ENCODE peak calls at places on chromosomes 1 and 21, in five cellular contexts. Z is mesenchymal stem cell, N is trophoblast cell, X is neuronal stem cell, R is H9. K is an unnamed sample.

GRCh38 chr1:154489863-154490262 is 12.2 kb upstream of the TDRD10 start:
- DNase-seq in Z (no peak), N (no peak), X (no peak), R (no peak), K (no peak)

GRCh38 chr21:39263372-39263771 is 50.1 kb downstream of the BRWD1 start:
- DNase-seq in Z (peak; percentile 44), N (no peak), X (no peak), R (no peak), K (no peak)

GRCh38 chr21:41751621-41752020 is 15.2 kb downstream of the RIPK4 start:
- DNase-seq in Z (no peak), N (no peak), X (no peak), R (no peak), K (no peak)

GRCh38 chr1:29096255-29096896 is 27.3 kb downstream of the TMEM200B start:
- DNase-seq in Z (no peak), N (peak; percentile 10), X (no peak), R (no peak), K (no peak)

GRCh38 chr1:8702121-8702520 is 115.3 kb downstream of the RERE start:
- DNase-seq in Z (peak; percentile 54), N (peak; percentile 87), X (no peak), R (peak; percentile 51), K (no peak)

GRCh38 chr1:54774820-54775498 is 10.6 kb upstream of the PARS2 start:
- DNase-seq in Z (peak; percentile 46), N (no peak), X (peak; percentile 31), R (peak; percentile 92), K (peak; percentile 89)

GRCh38 chr1:43199093-43199726 is 27.1 kb downstream of the CFAP57 start:
- DNase-seq in Z (no peak), N (no peak), X (no peak), R (no peak), K (no peak)

GRCh38 chr1:171257207-171258052 is 9.1 kb downstream of the FMO1 start:
- DNase-seq in Z (no peak), N (no peak), X (no peak), R (no peak), K (no peak)

GRCh38 chr1:150552692-150553278 is 3.6 kb downstream of the ADAMTSL4 start:
- DNase-seq in Z (no peak), N (no peak), X (no peak), R (peak; percentile 22), K (no peak)

GRCh38 chr1:227923353-227924167 is 24.2 kb downstream of the WNT9A start:
- DNase-seq in Z (no peak), N (no peak), X (no peak), R (no peak), K (no peak)

GRCh38 chr1:88462481-88463261 is 221.4 kb upstream of the PKN2 start:
- DNase-seq in Z (peak; percentile 28), N (peak; percentile 57), X (peak; percentile 50), R (peak; percentile 60), K (peak; percentile 74)

GRCh38 chr1:100036718-100037664 is 67.2 kb downstream of the SLC35A3 start:
- DNase-seq in Z (peak; percentile 79), N (peak; percentile 84), X (no peak), R (no peak), K (no peak)

GRCh38 chr21:44991538-44992483 is 52.0 kb downstream of the SLX9 start:
- DNase-seq in Z (peak; percentile 63), N (no peak), X (no peak), R (no peak), K (no peak)

GRCh38 chr1:150259758-150260669 is 2.4 kb downstream of the CA14 start:
- DNase-seq in Z (peak; percentile 42), N (peak; percentile 40), X (peak; percentile 73), R (peak; percentile 91), K (peak; percentile 81)

GRCh38 chr1:182069028-182069466 is 7.5 kb upstream of the ZNF648 start:
- DNase-seq in Z (peak; percentile 3), N (peak; percentile 78), X (peak; percentile 64), R (peak; percentile 91), K (peak; percentile 75)

GRCh38 chr1:208344202-208344601 is 100.0 kb upstream of the PLXNA2 start:
- DNase-seq in Z (no peak), N (no peak), X (no peak), R (no peak), K (no peak)

GRCh38 chr1:212731630-212732029 is 32.0 kb upstream of the BATF3 start:
- DNase-seq in Z (no peak), N (no peak), X (no peak), R (no peak), K (no peak)

GRCh38 chr1:173301507-173301906 is 94.4 kb upstream of the TNFSF4 start:
- DNase-seq in Z (peak; percentile 28), N (no peak), X (no peak), R (no peak), K (no peak)

GRCh38 chr1:114286179-114286578 is 132.5 kb upstream of the SYT6 start:
- DNase-seq in Z (no peak), N (no peak), X (no peak), R (no peak), K (no peak)

GRCh38 chr1:46445773-46446256 is 43.8 kb upstream of the DMBX1 start:
- DNase-seq in Z (no peak), N (no peak), X (no peak), R (no peak), K (no peak)

GRCh38 chr1:92274939-92275338 is 23.8 kb downstream of the GLMN start:
- DNase-seq in Z (peak; percentile 25), N (no peak), X (no peak), R (no peak), K (no peak)

GRCh38 chr21:45529785-45530422 is 12.3 kb downstream of the SLC19A1 start:
- DNase-seq in Z (no peak), N (no peak), X (no peak), R (no peak), K (peak; percentile 19)

GRCh38 chr1:238530209-238530851 is 639.6 kb upstream of the ZP4 start:
- DNase-seq in Z (no peak), N (no peak), X (no peak), R (no peak), K (no peak)

GRCh38 chr21:40047993-40048730 is 180.9 kb downstream of the PCP4 start:
- DNase-seq in Z (no peak), N (peak; percentile 71), X (no peak), R (no peak), K (no peak)

GRCh38 chr1:27296773-27297214 is 25.2 kb upstream of the TMEM222 start:
- DNase-seq in Z (peak; percentile 68), N (peak; percentile 85), X (peak; percentile 61), R (peak; percentile 75), K (no peak)

GRCh38 chr1:23865543-23865930 is 2.6 kb downstream of the FUCA1 start:
- DNase-seq in Z (no peak), N (peak; percentile 39), X (no peak), R (no peak), K (no peak)

GRCh38 chr21:28150021-28150420 is 842.7 kb downstream of the LTN1 start:
- DNase-seq in Z (no peak), N (no peak), X (no peak), R (no peak), K (no peak)

GRCh38 chr1:36771678-36772284 is 262.5 kb downstream of the GRIK3 start:
- DNase-seq in Z (no peak), N (no peak), X (no peak), R (peak; percentile 56), K (peak; percentile 59)

GRCh38 chr1:50422946-50423669 is at the start of gene DMRTA2:
- DNase-seq in Z (peak; percentile 35), N (peak; percentile 13), X (peak; percentile 84), R (peak; percentile 84), K (no peak)

GRCh38 chr1:1089731-1090423 is 15.8 kb upstream of the RNF223 start:
- DNase-seq in Z (no peak), N (no peak), X (no peak), R (no peak), K (no peak)

GRCh38 chr1:76038306-76039004 is 36.1 kb upstream of the ST6GALNAC3 start:
- DNase-seq in Z (peak; percentile 61), N (peak; percentile 48), X (no peak), R (no peak), K (no peak)
- H2BK12ac ChIP-seq in Z (no peak overlapping the region), N (peak overlapping the region; percentile 8), X (no peak overlapping the region), R (no peak overlapping the region), K (no peak overlapping the region)

GRCh38 chr1:20075345-20075744 is 5.4 kb downstream of the PLA2G5 start:
- DNase-seq in Z (no peak), N (no peak), X (no peak), R (no peak), K (no peak)
- H2BK12ac ChIP-seq in Z (no peak overlapping the region), N (no peak overlapping the region), X (no peak overlapping the region), R (no peak overlapping the region), K (no peak overlapping the region)

GRCh38 chr1:60102691-60103090 is 29.1 kb upstream of the C1orf87 start:
- DNase-seq in Z (peak; percentile 11), N (no peak), X (no peak), R (no peak), K (no peak)
- H2BK12ac ChIP-seq in Z (no peak overlapping the region), N (no peak overlapping the region), X (no peak overlapping the region), R (no peak overlapping the region), K (no peak overlapping the region)

GRCh38 chr1:232816324-232816723 is 11.1 kb downstream of the MAP10 start:
- DNase-seq in Z (no peak), N (no peak), X (no peak), R (no peak), K (no peak)
- H2BK12ac ChIP-seq in Z (no peak overlapping the region), N (no peak overlapping the region), X (no peak overlapping the region), R (no peak overlapping the region), K (no peak overlapping the region)

DNA sequence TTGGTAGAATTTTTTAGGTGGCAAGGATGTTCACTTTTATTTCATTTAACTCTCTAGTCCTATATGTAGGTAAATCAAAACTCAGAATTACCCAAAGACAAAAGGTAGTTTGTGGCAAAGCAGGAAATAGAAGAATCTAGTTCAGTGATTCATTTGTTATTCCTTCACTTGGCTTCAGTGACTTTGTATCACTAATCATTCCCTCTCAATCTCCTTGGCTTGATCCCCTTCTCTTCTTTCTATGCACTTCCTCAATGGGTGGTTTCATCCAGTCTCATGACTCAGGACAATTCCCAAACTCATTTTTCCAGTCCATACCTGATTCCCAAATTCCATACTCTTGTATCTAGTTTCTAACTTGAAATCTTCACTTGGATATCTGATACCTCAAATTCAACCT is 64.9 kb downstream of the PRKACB start:
- DNase-seq in Z (no peak), N (no peak), X (no peak), R (no peak), K (no peak)
- H2BK12ac ChIP-seq in Z (no peak overlapping the region), N (no peak overlapping the region), X (no peak overlapping the region), R (no peak overlapping the region), K (no peak overlapping the region)